ENCODE peak calls at places on chromosomes 7 and 10, in four cellular contexts. R is NCI-H2171; F is activated CD8-positive, alpha-beta memory T cell treated with anti-CD3 and anti-CD28 coated beads for 48 hours; A is anterior cingulate cortex. T is an unnamed sample.

GRCh38 chr10:23345861-23346260 is 1.3 kb upstream of the C10orf67 start:
- DNase-seq in R (no peak), F (no peak), A (no peak), T (no peak)

GRCh38 chr7:50416509-50417299 is 33.4 kb downstream of the FIGNL1 start:
- DNase-seq in R (no peak), F (no peak), A (no peak), T (no peak)

GRCh38 chr7:16926861-16927260 is 45.1 kb upstream of the AGR3 start:
- DNase-seq in R (no peak), F (no peak), A (no peak), T (no peak)

GRCh38 chr10:6999232-6999925 is 411.5 kb downstream of the SFMBT2 start:
- DNase-seq in R (no peak), F (no peak), A (no peak), T (no peak)

GRCh38 chr10:108982141-108982540 is 941.2 kb downstream of the XPNPEP1 start:
- DNase-seq in R (no peak), F (no peak), A (no peak), T (no peak)

GRCh38 chr10:21497177-21497807 is 28.2 kb downstream of the SKIDA1 start:
- DNase-seq in R (peak), F (no peak), A (peak), T (no peak)

GRCh38 chr7:31121641-31122040 is 69.5 kb downstream of the ADCYAP1R1 start:
- DNase-seq in R (no peak), F (no peak), A (no peak), T (no peak)

GRCh38 chr10:23158370-23158769 is 33.7 kb upstream of the PTF1A start:
- DNase-seq in R (peak), F (no peak), A (peak), T (no peak)

GRCh38 chr7:112103246-112103645 is 103.0 kb downstream of the DOCK4 start:
- DNase-seq in R (no peak), F (no peak), A (no peak), T (no peak)

GRCh38 chr10:15504101-15504840 is 133.2 kb upstream of the FAM171A1 start:
- DNase-seq in R (no peak), F (no peak), A (no peak), T (no peak)

GRCh38 chr10:114550756-114551290 is 107.3 kb downstream of the ABLIM1 start:
- DNase-seq in R (peak), F (no peak), A (no peak), T (no peak)

GRCh38 chr7:137579913-137580640 is 236.5 kb upstream of the PTN start:
- DNase-seq in R (no peak), F (no peak), A (no peak), T (no peak)

GRCh38 chr10:31646519-31646918 is 282.1 kb downstream of the ARHGAP12 start:
- DNase-seq in R (no peak), F (no peak), A (no peak), T (no peak)

GRCh38 chr7:95691464-95691863 is 80.9 kb upstream of the DYNC1I1 start:
- DNase-seq in R (no peak), F (no peak), A (no peak), T (no peak)

GRCh38 chr10:15603446-15604011 is 116.2 kb downstream of the ITGA8 start:
- DNase-seq in R (no peak), F (no peak), A (no peak), T (no peak)

GRCh38 chr10:81251457-81252115 is 623.4 kb upstream of the NRG3 start:
- DNase-seq in R (no peak), F (no peak), A (no peak), T (no peak)

GRCh38 chr10:60679388-60679987 is 98.8 kb upstream of the CDK1 start:
- DNase-seq in R (no peak), F (no peak), A (no peak), T (no peak)

GRCh38 chr7:110131344-110131743 is 959.6 kb upstream of the LRRN3 start:
- DNase-seq in R (no peak), F (no peak), A (no peak), T (no peak)

GRCh38 chr10:50367732-50368131 is 116.4 kb upstream of the ASAH2 start:
- DNase-seq in R (no peak), F (no peak), A (no peak), T (no peak)

GRCh38 chr10:46522295-46523118 is 34.0 kb downstream of the GPRIN2 start:
- DNase-seq in R (no peak), F (no peak), A (no peak), T (no peak)

GRCh38 chr10:69629897-69630650 is at the start of gene FAM241B:
- DNase-seq in R (peak), F (peak), A (peak), T (peak)

GRCh38 chr10:31242902-31243301 is 76.1 kb upstream of the ZEB1 start:
- DNase-seq in R (no peak), F (peak), A (no peak), T (no peak)

GRCh38 chr10:31000071-31000787 is 31.4 kb downstream of the ZNF438 start:
- DNase-seq in R (no peak), F (no peak), A (no peak), T (no peak)

GRCh38 chr7:2219606-2220005 is 13.1 kb downstream of the MAD1L1 start:
- DNase-seq in R (no peak), F (no peak), A (no peak), T (no peak)

GRCh38 chr10:5625992-5626777 is 40.2 kb downstream of the ASB13 start:
- DNase-seq in R (no peak), F (no peak), A (no peak), T (no peak)

GRCh38 chr10:94626476-94626875 is 57.1 kb upstream of the CYP2C18 start:
- DNase-seq in R (no peak), F (no peak), A (no peak), T (no peak)

GRCh38 chr7:30403477-30403876 is 75.1 kb downstream of the NOD1 start:
- DNase-seq in R (no peak), F (no peak), A (no peak), T (no peak)

GRCh38 chr10:114389429-114389828 is 14.9 kb downstream of the AFAP1L2 start:
- DNase-seq in R (no peak), F (no peak), A (no peak), T (no peak)

GRCh38 chr10:122304054-122304579 is 33.0 kb downstream of the BTBD16 start:
- DNase-seq in R (no peak), F (no peak), A (no peak), T (no peak)

GRCh38 chr7:50793115-50793946 is 10.6 kb upstream of the GRB10 start:
- DNase-seq in R (no peak), F (no peak), A (no peak), T (no peak)

GRCh38 chr10:61081331-61081730 is 137.3 kb upstream of the RHOBTB1 start:
- DNase-seq in R (no peak), F (no peak), A (no peak), T (no peak)

GRCh38 chr10:101857802-101858476 is 14.3 kb upstream of the KCNIP2 start:
- DNase-seq in R (no peak), F (no peak), A (no peak), T (no peak)

GRCh38 chr7:103343758-103344452 is 662 bp downstream of the DNAJC2 start:
- DNase-seq in R (no peak), F (peak), A (peak), T (no peak)

GRCh38 chr7:3436112-3436511 is 135.1 kb downstream of the SDK1 start:
- DNase-seq in R (no peak), F (no peak), A (no peak), T (no peak)

GRCh38 chr10:53453196-53453595 is 680.6 kb upstream of the MBL2 start:
- DNase-seq in R (no peak), F (no peak), A (no peak), T (no peak)

GRCh38 chr10:22251751-22252285 is 34.0 kb upstream of the EBLN1 start:
- DNase-seq in R (no peak), F (no peak), A (peak), T (peak)

GRCh38 chr7:15489383-15489782 is 72.4 kb downstream of the AGMO start:
- DNase-seq in R (no peak), F (no peak), A (no peak), T (no peak)